ENCODE peak calls at places on chromosomes 6 and 20, in five cellular contexts. W is K562, B is HepG2, S is H1, I is GM12878. E is an unnamed sample. For H3K79me2, the result is how much of the 10 kb centered on the place peaks cover.

GRCh38 chr6:170245233-170245992 is 45.5 kb downstream of the DLL1 start:
- DNase-seq in W (no peak), B (no peak), S (no peak), I (no peak), E (no peak)

GRCh38 chr20:56343861-56344381 is 14.9 kb upstream of the FAM210B start:
- DNase-seq in W (peak), B (no peak), S (peak), I (no peak), E (peak)

GRCh38 chr6:8441452-8441851 is 6.1 kb upstream of the SLC35B3 start:
- DNase-seq in W (no peak), B (no peak), S (no peak), I (no peak), E (no peak)

GRCh38 chr6:1701668-1702353 is 92.1 kb downstream of the FOXC1 start:
- DNase-seq in W (no peak), B (no peak), S (no peak), I (no peak), E (no peak)

GRCh38 chr20:43322851-43323250 is 133.1 kb upstream of the PTPRT start:
- DNase-seq in W (no peak), B (no peak), S (no peak), I (no peak), E (peak)

GRCh38 chr20:33162753-33163152 is 5.2 kb upstream of the BPIFA2 start:
- DNase-seq in W (no peak), B (no peak), S (no peak), I (no peak), E (no peak)

GRCh38 chr20:63361507-63362425 is 617 bp upstream of the CHRNA4 start:
- DNase-seq in W (no peak), B (no peak), S (peak), I (no peak), E (no peak)

GRCh38 chr20:50774515-50774914 is 20.3 kb upstream of the BCAS4 start:
- DNase-seq in W (no peak), B (no peak), S (no peak), I (no peak), E (no peak)

GRCh38 chr6:158026901-158027589 is 45.4 kb downstream of the SYNJ2 start:
- DNase-seq in W (no peak), B (no peak), S (no peak), I (no peak), E (no peak)

GRCh38 chr6:135586844-135587243 is 89.3 kb upstream of the AHI1 start:
- DNase-seq in W (no peak), B (no peak), S (no peak), I (peak), E (no peak)

GRCh38 chr6:154157082-154157481 is 118.0 kb downstream of the OPRM1 start:
- DNase-seq in W (no peak), B (no peak), S (no peak), I (no peak), E (no peak)

GRCh38 chr20:11447371-11448100 is 470.2 kb upstream of the BTBD3 start:
- DNase-seq in W (no peak), B (no peak), S (no peak), I (no peak), E (no peak)
- TF ChIP-seq GABPA in W (no peak), B (no peak), S (no peak), I (no peak), E (no peak)

DNA sequence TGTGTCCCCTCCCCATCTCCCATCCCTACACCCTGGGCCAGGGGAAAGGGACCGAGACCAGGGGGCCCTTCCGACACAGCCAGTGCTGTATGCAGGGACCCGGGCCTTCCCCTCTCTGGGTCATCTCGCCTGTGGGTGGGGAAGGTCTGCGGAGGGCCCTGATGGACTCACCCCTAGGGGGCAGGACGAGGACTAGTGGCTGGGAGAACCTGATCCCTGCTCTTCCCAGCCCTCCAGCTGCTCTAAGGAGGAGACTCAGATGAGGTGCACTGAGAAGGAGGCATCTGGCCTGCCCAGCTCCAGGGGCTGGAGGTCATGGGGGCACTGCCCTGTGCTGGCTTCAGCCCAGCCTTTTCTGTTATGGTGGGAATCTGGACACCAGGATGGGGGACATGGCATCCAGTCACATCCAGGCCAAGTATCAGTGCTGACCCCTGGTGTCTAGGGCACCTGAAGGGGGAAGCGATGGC is 735 bp downstream of the MYL9 start:
- DNase-seq in W (peak), B (peak), S (peak), I (no peak), E (peak)
- H3K79me2 ChIP-seq in W (under half), B (under half), S (under half), I (under half), E (under half)

DNA sequence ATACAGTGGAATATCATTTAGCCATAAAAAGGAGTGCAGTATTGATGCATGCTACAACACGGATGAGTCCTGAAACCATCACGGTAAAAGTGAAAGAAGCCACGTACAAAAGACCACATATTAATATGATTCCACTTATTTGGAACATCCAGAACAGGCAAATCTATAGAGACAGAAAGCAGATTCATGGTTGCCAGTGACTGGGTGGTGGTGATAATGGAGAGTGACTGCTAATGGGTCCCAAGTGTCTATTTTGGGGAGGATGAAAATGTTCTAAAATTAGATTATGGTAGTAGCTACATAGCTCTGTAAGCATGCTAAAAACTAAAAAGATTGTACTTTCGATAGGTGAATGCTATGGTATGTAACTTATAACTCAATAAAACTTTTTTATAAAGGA is 18.4 kb upstream of the CCND3 start:
- DNase-seq in W (no peak), B (no peak), S (no peak), I (no peak), E (no peak)
- TF ChIP-seq GABPA in W (no peak), B (no peak), S (no peak), I (no peak), E (no peak)

GRCh38 chr6:32980488-32981038 is 12.2 kb downstream of the BRD2 start:
- DNase-seq in W (no peak), B (no peak), S (no peak), I (no peak), E (no peak)
- H3K79me2 ChIP-seq in W (under half), B (under half), S (under half), I (under half), E (half or more)

GRCh38 chr6:156946370-156946936 is 169.3 kb downstream of the ARID1B start:
- DNase-seq in W (no peak), B (no peak), S (no peak), I (no peak), E (no peak)
- TF ChIP-seq GABPA in W (no peak), B (no peak), S (no peak), I (no peak), E (no peak)

DNA sequence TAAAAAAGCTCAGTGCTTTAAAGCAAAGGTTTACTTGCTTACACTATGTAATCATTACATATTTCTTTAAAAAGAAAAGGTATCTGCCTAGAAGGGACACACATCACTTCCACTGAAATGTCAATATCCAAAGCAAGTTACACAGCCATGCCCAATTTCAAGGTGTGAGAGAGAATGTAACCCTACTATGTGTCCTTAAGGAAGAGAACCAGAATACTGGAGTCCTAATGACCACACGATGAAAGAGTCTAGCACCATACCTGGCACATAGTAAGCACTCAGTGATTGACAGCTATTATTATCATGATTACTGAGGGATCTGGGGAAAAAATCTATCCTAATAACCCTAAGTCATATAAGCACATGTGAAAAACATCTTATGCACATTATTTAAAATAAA is 10.4 kb downstream of the CHD6 start:
- DNase-seq in W (no peak), B (no peak), S (no peak), I (no peak), E (no peak)
- H3K79me2 ChIP-seq in W (half or more), B (half or more), S (half or more), I (under half), E (half or more)

GRCh38 chr20:1711266-1711665 is 53.7 kb upstream of the SIRPG start:
- DNase-seq in W (no peak), B (no peak), S (no peak), I (no peak), E (no peak)

GRCh38 chr20:1711826-1712601 is 54.4 kb upstream of the SIRPG start:
- DNase-seq in W (no peak), B (no peak), S (no peak), I (no peak), E (peak)

GRCh38 chr20:1710484-1710883 is 52.9 kb upstream of the SIRPG start:
- DNase-seq in W (no peak), B (no peak), S (no peak), I (no peak), E (no peak)

GRCh38 chr20:1702855-1703254 is 45.3 kb upstream of the SIRPG start:
- DNase-seq in W (no peak), B (no peak), S (no peak), I (no peak), E (no peak)

GRCh38 chr20:1707588-1708449 is 50.2 kb upstream of the SIRPG start:
- DNase-seq in W (peak), B (no peak), S (no peak), I (no peak), E (no peak)
- TF ChIP-seq GABPA in W (no peak), B (no peak), S (no peak), I (no peak), E (no peak)

GRCh38 chr6:56787209-56787608 is 144.5 kb upstream of the DST start:
- DNase-seq in W (no peak), B (no peak), S (no peak), I (no peak), E (no peak)
- H3K79me2 ChIP-seq in W (under half), B (under half), S (under half), I (under half), E (half or more)

E was measured in SK-N-SH.